ENCODE peak calls at places on chromosomes 16 and 17, in five cellular contexts. V is astrocyte of the spinal cord; E is activated naive CD8-positive, alpha-beta T cell treated with anti-CD3 and anti-CD28 coated beads, Interleukin-2, amount 50 U/mL, for 24 hours; O is sigmoid colon; Z is stimulated activated CD8-positive, alpha-beta memory T cell treated with anti-CD3 and anti-CD28 coated beads, Interleukin-15, amount 100 ng/mL, for 4 hours. G is an unnamed sample.

GRCh38 chr17:38864636-38865398 is 5.0 kb upstream of the LASP1 start:
- DNase-seq in Z (no peak), V (peak; percentile 42), E (no peak), O (no peak), G (no peak)

GRCh38 chr16:55621771-55622170 is 34.0 kb upstream of the SLC6A2 start:
- DNase-seq in O (no peak), Z (no peak), V (no peak), E (no peak), G (no peak)

GRCh38 chr16:25012525-25012991 is 2.6 kb downstream of the ARHGAP17 start:
- DNase-seq in E (no peak), V (peak; percentile 73), Z (no peak), O (no peak), G (no peak)

GRCh38 chr17:57519199-57519598 is 225.9 kb downstream of the CCDC182 start:
- DNase-seq in V (peak; percentile 47), O (no peak), Z (no peak), E (no peak), G (no peak)

GRCh38 chr17:8420041-8420934 is 15.4 kb upstream of the NDEL1 start:
- DNase-seq in Z (no peak), O (peak; percentile 72), V (peak; percentile 65), E (no peak), G (no peak)

GRCh38 chr17:18381953-18382245 is 4.3 kb downstream of the EVPLL start:
- DNase-seq in O (peak; percentile 21), E (no peak), Z (no peak), V (no peak), G (no peak)

GRCh38 chr16:89476379-89476778 is 14.0 kb downstream of the ANKRD11 start:
- DNase-seq in V (no peak), E (no peak), O (no peak), Z (no peak), G (no peak)

GRCh38 chr16:11066231-11066870 is 122.0 kb downstream of the CLEC16A start:
- DNase-seq in O (peak; percentile 52), V (no peak), E (no peak), Z (no peak), G (no peak)

GRCh38 chr16:89691986-89692569 is 5.6 kb downstream of the CDK10 start:
- DNase-seq in E (no peak), Z (no peak), V (no peak), O (no peak), G (peak; percentile 57)

GRCh38 chr17:61221597-61222471 is 177.8 kb upstream of the TBX2 start:
- DNase-seq in E (peak; percentile 6), V (no peak), Z (no peak), O (no peak), G (no peak)

GRCh38 chr16:87945351-87946042 is 5.7 kb upstream of the BANP start:
- DNase-seq in O (peak; percentile 94), E (no peak), V (peak; percentile 88), Z (no peak), G (peak; percentile 87)

GRCh38 chr17:61423967-61424649 is 24.5 kb downstream of the TBX2 start:
- DNase-seq in Z (no peak), E (no peak), V (no peak), O (no peak), G (no peak)

GRCh38 chr17:20263595-20263994 is 203.7 kb downstream of the LGALS9B start:
- DNase-seq in E (no peak), V (peak; percentile 56), Z (no peak), O (no peak), G (no peak)

GRCh38 chr16:71364306-71364705 is 5.8 kb downstream of the CALB2 start:
- DNase-seq in O (no peak), E (no peak), Z (no peak), V (no peak), G (no peak)

GRCh38 chr16:11742041-11742535 is 569 bp downstream of the TXNDC11 start:
- DNase-seq in O (peak; percentile 79), Z (peak; percentile 5), V (peak; percentile 8), E (peak; percentile 56), G (peak; percentile 93)

GRCh38 chr16:27444015-27444414 is 42.0 kb downstream of the IL21R start:
- DNase-seq in O (no peak), Z (no peak), E (no peak), V (peak; percentile 58), G (peak; percentile 37)

GRCh38 chr17:58273453-58274104 is 7.2 kb downstream of the MPO start:
- DNase-seq in Z (no peak), V (no peak), E (no peak), O (no peak), G (peak; percentile 56)

GRCh38 chr16:24729967-24730815 is 740 bp downstream of the TNRC6A start:
- DNase-seq in E (peak; percentile 29), V (peak; percentile 28), Z (no peak), O (peak; percentile 65), G (no peak)

GRCh38 chr16:13335894-13336293 is 434.5 kb downstream of the SHISA9 start:
- DNase-seq in O (no peak), V (no peak), E (no peak), Z (no peak), G (no peak)

GRCh38 chr17:34663714-34664113 is 84.3 kb downstream of the TMEM132E start:
- DNase-seq in E (no peak), V (no peak), Z (no peak), O (peak; percentile 22), G (no peak)

GRCh38 chr17:73317554-73318426 is 6.0 kb upstream of the CDC42EP4 start:
- DNase-seq in V (no peak), Z (no peak), O (no peak), E (no peak), G (no peak)

GRCh38 chr17:9517396-9517795 is 58.2 kb downstream of the STX8 start:
- DNase-seq in Z (no peak), V (no peak), E (no peak), O (no peak), G (no peak)

GRCh38 chr17:75722076-75722475 is 817 bp downstream of the ITGB4 start:
- DNase-seq in Z (no peak), V (no peak), E (no peak), O (no peak), G (peak; percentile 86)

GRCh38 chr17:16987830-16988601 is 16.1 kb upstream of the TNFRSF13B start:
- DNase-seq in O (peak; percentile 84), Z (peak; percentile 10), V (peak; percentile 87), E (peak; percentile 69), G (peak; percentile 94)

GRCh38 chr16:49986351-49987124 is 38.5 kb upstream of the CNEP1R1 start:
- DNase-seq in E (no peak), O (no peak), V (peak; percentile 79), Z (no peak), G (no peak)

GRCh38 chr17:58121925-58122324 is 26.3 kb upstream of the OR4D1 start:
- DNase-seq in E (peak; percentile 5), O (no peak), V (peak; percentile 25), Z (no peak), G (no peak)

GRCh38 chr17:2025220-2025621 is at the start of gene RTN4RL1:
- DNase-seq in O (peak; percentile 81), V (peak; percentile 32), Z (peak; percentile 49), E (peak; percentile 60), G (peak; percentile 87)

G was measured in spleen.